ENCODE peak calls at places on chromosomes 6 and 20, in six cellular contexts. Z is WERI-Rb-1; N is mesothelial cell of epicardium; D is stimulated activated CD4-positive, alpha-beta T cell treated with anti-CD3 and anti-CD28 coated beads, Interleukin-2, amount 100 ng/mL, for 4 hours; E is uterus; O is memory B cell. L is an unnamed sample.
A peak's percentile ranks its signal among the peaks of the same experiment; 100 is the strongest.

GRCh38 chr20:51979226-51979625 is 176.9 kb upstream of the SALL4 start:
- DNase-seq in Z (no peak), E (no peak), O (no peak), N (no peak), D (no peak), L (no peak)

GRCh38 chr20:8291873-8292272 is 159.8 kb downstream of the PLCB1 start:
- DNase-seq in O (no peak), D (no peak), Z (no peak), N (no peak), E (no peak), L (peak; percentile 15)

GRCh38 chr6:127457444-127458064 is 1.6 kb downstream of the KIAA0408 start:
- DNase-seq in Z (no peak), E (peak; percentile 27), O (no peak), D (no peak), N (no peak), L (no peak)

GRCh38 chr6:111679126-111679525 is 73.4 kb upstream of the TRAF3IP2 start:
- DNase-seq in O (no peak), Z (no peak), N (no peak), E (no peak), D (no peak), L (no peak)

GRCh38 chr6:14292119-14292518 is 174.5 kb downstream of the CD83 start:
- DNase-seq in E (no peak), O (no peak), D (no peak), Z (no peak), N (no peak), L (no peak)

GRCh38 chr6:112269165-112269564 is 14.8 kb upstream of the LAMA4 start:
- DNase-seq in O (no peak), D (no peak), Z (no peak), E (peak; percentile 67), N (no peak), L (no peak)

GRCh38 chr6:80607814-80608391 is 501.4 kb downstream of the BCKDHB start:
- DNase-seq in O (no peak), E (no peak), D (no peak), Z (no peak), N (no peak), L (peak; percentile 75)

GRCh38 chr6:26185004-26185403 is 97.8 kb downstream of the HFE start:
- DNase-seq in O (no peak), N (no peak), D (no peak), Z (no peak), E (no peak), L (no peak)

GRCh38 chr6:125868996-125869395 is 78.2 kb downstream of the NCOA7 start:
- DNase-seq in O (no peak), N (no peak), E (peak; percentile 20), D (no peak), Z (peak; percentile 60), L (no peak)

GRCh38 chr6:16925461-16925860 is 164.2 kb upstream of the ATXN1 start:
- DNase-seq in E (no peak), O (no peak), Z (no peak), N (no peak), D (no peak), L (no peak)

GRCh38 chr6:22049002-22049401 is 247.8 kb downstream of the PRL start:
- DNase-seq in D (no peak), Z (no peak), N (no peak), O (no peak), E (no peak), L (no peak)

GRCh38 chr20:24605937-24606455 is 136.6 kb downstream of the SYNDIG1 start:
- DNase-seq in N (no peak), D (no peak), O (no peak), Z (peak; percentile 27), E (no peak), L (no peak)

GRCh38 chr6:50707652-50708325 is 5.5 kb upstream of the TFAP2D start:
- DNase-seq in E (no peak), D (no peak), O (no peak), Z (no peak), N (no peak), L (no peak)

GRCh38 chr20:57930328-57930727 is 220.5 kb upstream of the PMEPA1 start:
- DNase-seq in O (no peak), E (no peak), N (no peak), Z (no peak), D (no peak), L (no peak)

L was measured in HS-5.